ENCODE peak calls at places on chromosome 4, in ten cellular contexts. R is stimulated activated CD4-positive, alpha-beta T cell treated with anti-CD3 and anti-CD28 coated beads, Interleukin-15, amount 100 ng/mL, for 24 hours; H is A172; Q is A549; K is transverse colon; F is T-helper 2 cell; I is choroid plexus epithelial cell; C is MCF 10A; V is dermis microvascular lymphatic vessel endothelial cell; O is fibroblast of lung. Z is an unnamed sample.
A peak's percentile ranks its signal among the peaks of the same experiment; 100 is the strongest.

GRCh38 chr4:16001484-16001858 is 38.5 kb upstream of the FGFBP2 start:
- DNase-seq in H (peak; percentile 82), F (no peak), K (peak; percentile 48), O (peak; percentile 63), Q (peak; percentile 58), R (peak; percentile 55), C (peak; percentile 75), V (peak; percentile 40), I (peak; percentile 88), Z (peak; percentile 59)

GRCh38 chr4:52912608-52913007 is 50.5 kb downstream of the RASL11B start:
- DNase-seq in R (no peak), C (no peak), O (peak; percentile 44), F (no peak), Q (no peak), H (peak; percentile 13), V (no peak), K (no peak), I (peak; percentile 43), Z (no peak)

GRCh38 chr4:85825937-85826678 is 351.2 kb downstream of the ARHGAP24 start:
- DNase-seq in F (no peak), Q (peak; percentile 4), I (peak; percentile 71), H (peak; percentile 38), R (no peak), C (peak; percentile 13), O (peak; percentile 80), K (peak; percentile 24), V (no peak), Z (no peak)

GRCh38 chr4:177511611-177512010 is 69.4 kb upstream of the AGA start:
- DNase-seq in Q (no peak), R (no peak), H (no peak), K (peak; percentile 69), I (no peak), F (no peak), C (no peak), O (no peak), V (no peak), Z (peak; percentile 75)

GRCh38 chr4:76195326-76195725 is 18.3 kb downstream of the SCARB2 start:
- DNase-seq in C (no peak), R (no peak), K (no peak), F (no peak), I (peak; percentile 77), O (peak; percentile 62), V (no peak), H (no peak), Q (no peak), Z (no peak)

GRCh38 chr4:72390409-72390808 is 178.6 kb downstream of the ADAMTS3 start:
- DNase-seq in F (no peak), K (no peak), H (peak; percentile 3), V (peak; percentile 83), O (peak; percentile 67), Q (no peak), R (no peak), C (peak; percentile 35), I (peak; percentile 64), Z (no peak)

GRCh38 chr4:109009909-109010308 is 247.1 kb upstream of the ETNPPL start:
- DNase-seq in V (no peak), K (no peak), H (no peak), O (peak; percentile 75), C (no peak), R (no peak), I (peak; percentile 87), F (no peak), Q (no peak), Z (no peak)

GRCh38 chr4:183610613-183611012 is 48.4 kb downstream of the RWDD4 start:
- DNase-seq in F (no peak), H (no peak), I (peak; percentile 27), K (no peak), O (peak; percentile 22), C (no peak), V (no peak), Q (no peak), R (no peak), Z (no peak)

GRCh38 chr4:84647307-84647884 is 64.5 kb downstream of the CDS1 start:
- DNase-seq in I (peak; percentile 84), F (no peak), K (no peak), Q (no peak), H (no peak), V (no peak), C (no peak), R (no peak), O (no peak), Z (no peak)

GRCh38 chr4:6891436-6892170 is 18.0 kb upstream of the TBC1D14 start:
- DNase-seq in R (no peak), Q (no peak), H (no peak), K (no peak), I (peak; percentile 34), O (peak; percentile 44), V (no peak), F (no peak), C (no peak), Z (no peak)

GRCh38 chr4:128386761-128387599 is 99.4 kb upstream of the PGRMC2 start:
- DNase-seq in H (peak; percentile 98), V (peak; percentile 82), F (no peak), Q (peak; percentile 42), I (peak; percentile 99), R (no peak), C (peak; percentile 94), O (peak; percentile 98), K (peak; percentile 79), Z (peak; percentile 70)

GRCh38 chr4:104064650-104065577 is 345.1 kb upstream of the TACR3 start:
- DNase-seq in H (peak; percentile 29), O (peak; percentile 39), K (peak; percentile 15), C (peak; percentile 72), R (peak; percentile 15), F (no peak), I (peak; percentile 30), Q (peak; percentile 5), V (peak; percentile 4), Z (peak; percentile 36)

GRCh38 chr4:152372444-152372843 is 163.4 kb downstream of the FBXW7 start:
- DNase-seq in R (no peak), V (no peak), F (no peak), H (no peak), C (no peak), I (no peak), K (no peak), O (no peak), Q (no peak), Z (no peak)

GRCh38 chr4:77023920-77024319 is 51.9 kb downstream of the CCNI start:
- DNase-seq in R (no peak), V (no peak), K (no peak), O (no peak), C (no peak), Q (no peak), F (no peak), H (no peak), I (no peak), Z (no peak)

GRCh38 chr4:40238700-40239548 is 42.1 kb downstream of the RHOH start:
- DNase-seq in R (peak; percentile 85), K (peak; percentile 22), Q (no peak), O (no peak), H (peak; percentile 36), C (no peak), I (no peak), V (no peak), F (peak; percentile 32), Z (no peak)

GRCh38 chr4:123418486-123418931 is 21.9 kb downstream of the SPRY1 start:
- DNase-seq in C (peak; percentile 87), I (peak; percentile 95), H (peak; percentile 82), R (no peak), O (peak; percentile 96), K (no peak), V (no peak), F (no peak), Q (no peak), Z (peak; percentile 71)

GRCh38 chr4:7655549-7656243 is 221.0 kb upstream of the PSAPL1 start:
- DNase-seq in R (no peak), Q (no peak), I (peak; percentile 34), O (peak; percentile 38), F (no peak), V (no peak), C (no peak), K (no peak), H (no peak), Z (no peak)

GRCh38 chr4:140249351-140249750 is 95.4 kb upstream of the MAML3 start:
- DNase-seq in K (no peak), V (no peak), O (no peak), Q (no peak), I (peak; percentile 67), R (no peak), F (no peak), C (no peak), H (no peak), Z (no peak)

Z was measured in RWPE1.